ENCODE peak calls at places on chromosomes 2 and 18, in seven cellular contexts. J is right atrium auricular region, Z is fibroblast of lung, A is GM10248, N is cardiac muscle cell, M is body of pancreas, E is foreskin fibroblast. X is an unnamed sample.

GRCh38 chr2:221589696-221590095 is 17.6 kb upstream of the EPHA4 start:
- DNase-seq in A (no peak), E (no peak), J (no peak), M (no peak), Z (no peak), N (no peak), X (no peak)

GRCh38 chr18:68520406-68521075 is 194.4 kb downstream of the TMX3 start:
- DNase-seq in N (no peak), M (no peak), Z (peak), E (peak), J (no peak), A (no peak), X (peak)

GRCh38 chr2:188332619-188333018 is 40.9 kb downstream of the GULP1 start:
- DNase-seq in E (peak), Z (no peak), J (no peak), N (no peak), M (no peak), A (no peak), X (no peak)

GRCh38 chr2:239873656-239874635 is 151.2 kb downstream of the NDUFA10 start:
- DNase-seq in J (peak), A (no peak), M (no peak), E (no peak), Z (no peak), N (no peak), X (no peak)

GRCh38 chr2:52916976-52917375 is 850.6 kb upstream of the CHAC2 start:
- DNase-seq in E (no peak), J (no peak), M (no peak), Z (no peak), N (no peak), A (no peak), X (no peak)

GRCh38 chr2:71071681-71072398 is 3.4 kb downstream of the NAGK start:
- DNase-seq in M (no peak), E (no peak), Z (no peak), N (no peak), J (no peak), A (peak), X (no peak)

GRCh38 chr18:75472906-75473305 is 45.4 kb upstream of the SMIM21 start:
- DNase-seq in J (no peak), N (no peak), A (no peak), M (no peak), E (no peak), Z (no peak), X (no peak)

GRCh38 chr2:23005469-23005868 is 379.5 kb upstream of the KLHL29 start:
- DNase-seq in A (no peak), J (no peak), E (no peak), M (no peak), Z (no peak), N (no peak), X (no peak)

GRCh38 chr2:85131116-85131515 is 2.1 kb upstream of the TCF7L1 start:
- DNase-seq in Z (peak), A (no peak), E (peak), N (peak), J (no peak), M (no peak), X (no peak)

GRCh38 chr2:150482111-150482510 is 5.4 kb downstream of the RND3 start:
- DNase-seq in A (no peak), J (no peak), M (no peak), Z (peak), E (peak), N (no peak), X (peak)

GRCh38 chr18:49768051-49768391 is 45.3 kb downstream of the ACAA2 start:
- DNase-seq in A (no peak), M (peak), J (no peak), E (peak), N (peak), Z (peak), X (peak)

GRCh38 chr2:224145751-224146355 is 106.8 kb upstream of the SERPINE2 start:
- DNase-seq in N (no peak), M (no peak), A (no peak), E (peak), Z (peak), J (peak), X (peak)

DNA sequence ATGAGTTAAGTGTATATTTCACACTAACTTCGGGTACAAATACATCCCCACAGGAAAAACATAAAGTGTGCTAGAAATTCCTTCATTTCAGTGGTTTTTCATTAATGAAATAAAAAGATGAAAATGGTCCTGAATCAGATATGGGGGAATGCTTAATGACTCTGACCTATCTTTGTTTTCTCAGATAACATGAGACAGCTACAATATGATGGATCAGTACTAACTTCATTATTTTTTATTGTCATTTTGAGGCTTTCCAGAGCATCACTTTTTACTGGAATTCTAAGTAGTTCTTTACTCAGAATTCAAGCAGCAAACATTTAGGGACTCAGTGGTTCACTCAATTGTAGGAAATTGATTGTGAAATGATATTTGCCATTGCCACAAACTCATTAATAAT is 2.8 kb downstream of the SYT4 start:
- DNase-seq in M (no peak), J (no peak), A (no peak), Z (no peak), N (no peak), E (no peak), X (no peak)
- TF ChIP-seq CTCF in M (no peak), J (no peak), A (no peak), Z (no peak), N (no peak), E (no peak), X (no peak)

DNA sequence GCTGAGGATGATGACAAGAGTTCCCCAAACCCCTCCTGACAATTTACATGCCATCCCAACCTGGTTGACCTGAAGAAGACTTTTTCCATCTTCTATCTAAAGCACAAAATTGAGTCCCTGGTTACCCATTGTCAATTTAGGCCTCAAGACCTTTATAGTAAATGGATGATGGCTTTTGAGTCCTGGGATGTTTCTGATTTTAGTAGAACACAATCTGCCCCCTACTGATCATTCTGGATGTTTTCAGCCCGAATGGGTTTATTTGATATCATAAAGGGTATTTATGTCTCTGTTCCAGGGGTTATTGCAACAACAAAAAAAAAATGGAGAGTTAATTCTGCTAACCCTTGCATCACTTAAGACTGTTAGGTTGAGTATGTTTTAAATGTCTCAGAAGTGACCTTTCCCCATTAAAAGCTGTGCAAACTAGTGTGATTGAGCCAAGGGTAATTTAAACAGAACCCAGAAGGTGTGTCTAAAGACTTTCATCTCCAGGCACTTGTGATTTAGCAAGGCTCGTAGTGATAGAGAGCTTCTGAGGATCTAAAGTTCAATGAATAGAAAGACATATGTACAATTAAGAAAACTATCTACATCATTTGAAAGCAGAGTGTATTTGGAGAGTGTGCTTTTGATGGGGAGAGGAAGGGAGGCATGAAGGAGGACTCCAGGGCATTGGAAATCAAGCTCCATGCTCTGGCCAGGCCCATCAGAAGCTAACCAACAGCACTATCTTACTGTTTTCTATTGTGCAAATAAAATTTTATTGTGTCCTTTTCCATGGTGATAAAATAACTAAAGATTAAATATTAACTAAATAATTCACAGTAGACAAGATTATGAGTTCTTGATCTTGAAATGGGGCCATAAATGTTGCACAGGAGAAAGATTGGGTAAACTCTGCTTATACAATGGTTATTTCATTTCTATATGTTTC is 96.6 kb upstream of the NOSTRIN start:
- DNase-seq in E (peak), A (no peak), Z (peak), M (no peak), N (peak), J (no peak), X (peak)
- TF ChIP-seq CTCF in E (peak), A (no peak), Z (peak), M (peak), N (peak), J (no peak), X (peak)

DNA sequence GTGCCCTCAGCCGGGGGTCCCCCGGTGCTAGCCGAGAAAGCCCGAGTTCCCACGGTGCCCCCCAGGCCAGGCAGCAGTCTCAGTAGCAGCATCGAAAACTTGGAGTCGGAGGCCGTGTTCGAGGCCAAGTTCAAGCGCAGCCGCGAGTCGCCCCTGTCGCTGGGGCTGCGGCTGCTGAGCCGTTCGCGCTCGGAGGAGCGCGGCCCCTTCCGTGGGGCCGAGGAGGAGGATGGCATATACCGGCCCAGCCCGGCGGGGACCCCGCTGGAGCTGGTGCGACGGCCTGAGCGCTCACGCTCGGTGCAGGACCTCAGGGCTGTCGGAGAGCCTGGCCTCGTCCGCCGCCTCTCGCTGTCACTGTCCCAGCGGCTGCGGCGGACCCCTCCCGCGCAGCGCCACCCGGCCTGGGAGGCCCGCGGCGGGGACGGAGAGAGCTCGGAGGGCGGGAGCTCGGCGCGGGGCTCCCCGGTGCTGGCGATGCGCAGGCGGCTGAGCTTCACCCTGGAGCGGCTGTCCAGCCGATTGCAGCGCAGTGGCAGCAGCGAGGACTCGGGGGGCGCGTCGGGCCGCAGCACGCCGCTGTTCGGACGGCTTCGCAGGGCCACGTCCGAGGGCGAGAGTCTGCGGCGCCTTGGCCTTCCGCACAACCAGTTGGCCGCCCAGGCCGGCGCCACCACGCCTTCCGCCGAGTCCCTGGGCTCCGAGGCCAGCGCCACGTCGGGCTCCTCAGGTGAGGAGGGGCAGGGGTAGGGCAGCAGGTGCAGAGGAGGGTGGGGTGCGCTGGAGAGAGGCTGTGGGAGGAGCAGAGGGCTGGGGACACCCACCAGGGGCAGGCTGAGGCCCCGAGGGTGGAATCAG is 14.1 kb upstream of the GMPPA start:
- DNase-seq in J (no peak), N (peak), A (no peak), E (peak), M (no peak), Z (no peak), X (no peak)
- TF ChIP-seq CTCF in J (no peak), N (no peak), A (no peak), E (no peak), M (no peak), Z (no peak), X (no peak)

GRCh38 chr2:101771911-101772321 is 74.4 kb downstream of the MAP4K4 start:
- DNase-seq in J (no peak), A (no peak), N (no peak), M (no peak), Z (no peak), E (no peak), X (no peak)

GRCh38 chr2:101768480-101769077 is 71.1 kb downstream of the MAP4K4 start:
- DNase-seq in J (no peak), A (no peak), E (no peak), N (no peak), Z (no peak), M (no peak), X (no peak)

GRCh38 chr2:101773137-101773536 is 75.6 kb downstream of the MAP4K4 start:
- DNase-seq in A (no peak), E (no peak), Z (no peak), M (no peak), J (no peak), N (no peak), X (no peak)

GRCh38 chr2:101771226-101771906 is 73.9 kb downstream of the MAP4K4 start:
- DNase-seq in Z (no peak), M (no peak), E (no peak), N (no peak), A (no peak), J (no peak), X (no peak)

DNA sequence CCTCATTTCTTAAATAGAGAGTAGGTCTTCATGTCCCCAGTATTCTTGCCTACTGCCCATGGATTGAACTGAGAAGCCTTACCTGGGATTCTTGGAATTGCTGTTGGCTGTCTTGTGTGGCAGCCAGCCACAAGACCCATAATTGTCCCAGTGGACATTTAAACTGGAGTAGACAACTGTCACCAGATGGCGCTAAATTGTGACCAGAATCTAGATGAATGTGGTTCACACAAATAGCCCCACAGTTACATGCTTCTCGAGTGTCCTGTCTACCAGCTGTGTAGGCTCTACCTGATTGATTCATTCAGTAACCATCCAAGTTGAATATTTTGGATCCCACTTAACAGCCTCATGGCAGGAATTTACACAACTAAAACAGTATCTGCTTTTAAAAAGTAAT is 73.2 kb downstream of the MAP4K4 start:
- DNase-seq in Z (peak), M (no peak), A (peak), E (peak), J (no peak), N (peak), X (peak)
- TF ChIP-seq CTCF in Z (peak), M (peak), A (peak), E (no peak), J (no peak), N (peak), X (peak)

GRCh38 chr18:3653859-3654441 is 204.0 kb downstream of the TGIF1 start:
- DNase-seq in J (no peak), A (no peak), Z (peak), E (no peak), M (no peak), N (no peak), X (no peak)

GRCh38 chr18:3653263-3653858 is 203.4 kb downstream of the TGIF1 start:
- DNase-seq in J (no peak), M (no peak), Z (peak), E (no peak), A (no peak), N (no peak), X (no peak)

GRCh38 chr18:3654442-3655253 is 204.7 kb downstream of the TGIF1 start:
- DNase-seq in A (no peak), N (no peak), E (no peak), Z (peak), M (no peak), J (no peak), X (no peak)

GRCh38 chr18:3651266-3651665 is 201.3 kb downstream of the TGIF1 start:
- DNase-seq in E (no peak), A (no peak), N (no peak), M (no peak), J (no peak), Z (no peak), X (no peak)

GRCh38 chr18:3652380-3653262 is 202.6 kb downstream of the TGIF1 start:
- DNase-seq in Z (peak), E (peak), J (peak), M (no peak), N (peak), A (no peak), X (peak)
- TF ChIP-seq CTCF in Z (peak), E (no peak), J (no peak), M (no peak), N (no peak), A (no peak), X (peak)

GRCh38 chr18:57929922-57930321 is 114.1 kb upstream of the NEDD4L start:
- DNase-seq in M (no peak), A (no peak), E (no peak), Z (no peak), N (no peak), J (no peak), X (no peak)

GRCh38 chr18:57930476-57930875 is 113.5 kb upstream of the NEDD4L start:
- DNase-seq in M (no peak), Z (no peak), N (no peak), E (no peak), A (no peak), J (no peak), X (no peak)

GRCh38 chr18:57927511-57927910 is 116.5 kb upstream of the NEDD4L start:
- DNase-seq in Z (no peak), E (no peak), A (no peak), N (no peak), M (no peak), J (no peak), X (no peak)

GRCh38 chr18:57928466-57928865 is 115.6 kb upstream of the NEDD4L start:
- DNase-seq in M (no peak), E (no peak), N (no peak), A (no peak), Z (no peak), J (no peak), X (no peak)

GRCh38 chr18:57931038-57931437 is 113.0 kb upstream of the NEDD4L start:
- DNase-seq in N (no peak), A (no peak), M (no peak), Z (no peak), J (no peak), E (no peak), X (no peak)
- TF ChIP-seq CTCF in N (no peak), A (no peak), M (no peak), Z (no peak), J (no peak), E (no peak), X (no peak)

DNA sequence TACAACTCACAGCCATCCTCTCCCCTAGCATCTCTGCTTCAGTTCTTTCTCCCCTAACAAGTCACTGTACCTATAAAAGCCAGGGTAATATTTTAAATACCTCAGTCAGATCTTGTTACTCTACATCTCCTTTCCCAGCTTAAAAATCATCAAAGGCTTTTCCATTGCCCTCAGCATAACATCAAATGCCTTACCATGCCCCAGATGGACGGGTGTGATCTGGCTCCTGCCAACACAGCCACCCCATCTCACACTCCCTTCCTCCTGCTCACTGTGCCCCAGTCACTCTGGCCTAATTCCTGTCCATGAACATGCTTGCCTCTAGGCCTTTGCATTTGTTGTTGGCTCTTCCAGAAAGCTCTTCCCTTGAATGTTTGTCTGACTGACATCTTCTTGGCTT is 640.8 kb downstream of the NYAP2 start:
- DNase-seq in N (no peak), Z (no peak), J (no peak), M (no peak), E (no peak), A (no peak), X (no peak)
- TF ChIP-seq CTCF in N (no peak), Z (no peak), J (no peak), M (no peak), E (no peak), A (no peak), X (no peak)

DNA sequence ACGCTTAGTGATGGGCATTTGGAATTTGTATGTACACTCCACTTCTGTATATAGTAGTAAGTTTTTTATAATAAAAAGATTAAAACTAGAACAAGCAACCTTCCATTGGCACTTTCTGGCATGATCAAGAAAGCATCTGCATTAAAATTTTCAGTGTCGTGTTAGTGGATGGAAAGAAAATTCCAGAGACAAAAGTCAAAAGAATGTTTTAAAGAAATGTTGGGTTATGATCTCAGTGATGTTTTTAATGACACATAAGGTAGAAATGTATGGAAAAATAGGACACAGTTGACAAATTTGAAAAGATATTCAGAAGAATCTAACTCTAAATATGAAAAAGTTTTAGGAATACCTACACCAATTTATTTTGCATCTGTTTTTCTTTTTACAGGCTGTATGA is 126.1 kb upstream of the FAM117B start:
- DNase-seq in A (no peak), N (no peak), M (no peak), Z (no peak), E (peak), J (no peak), X (peak)
- TF ChIP-seq CTCF in A (no peak), N (no peak), M (no peak), Z (no peak), E (no peak), J (no peak), X (no peak)

GRCh38 chr2:237702439-237703397 is 75.3 kb downstream of the LRRFIP1 start:
- DNase-seq in N (peak), J (no peak), M (no peak), Z (peak), E (peak), A (no peak), X (peak)
- TF ChIP-seq CTCF in N (no peak), J (no peak), M (no peak), Z (peak), E (no peak), A (no peak), X (no peak)

X was measured in HFFc6.